ENCODE peak calls at places on chromosome 20, in nine cellular contexts. One of them, this sample, is unnamed.

GRCh38 chr20:22490287-22491187 is 93.8 kb downstream of the FOXA2 start:
- DNase-seq in gastrocnemius medialis: no peak
- DNase-seq in upper lobe of right lung: peak; percentile 84
- DNase-seq in H1: peak; percentile 58
- DNase-seq in foreskin fibroblast: no peak
- DNase-seq in endodermal cell: peak; percentile 89
- DNase-seq in B cell: no peak
- DNase-seq in colonic mucosa: peak; percentile 92
- DNase-seq in lower lobe of right lung: peak; percentile 80
- DNase-seq in this sample: no peak

GRCh38 chr20:40908311-40908710 is 120.3 kb upstream of the TOP1 start:
- DNase-seq in gastrocnemius medialis: no peak
- DNase-seq in upper lobe of right lung: no peak
- DNase-seq in H1: no peak
- DNase-seq in foreskin fibroblast: no peak
- DNase-seq in endodermal cell: peak; percentile 11
- DNase-seq in B cell: no peak
- DNase-seq in colonic mucosa: no peak
- DNase-seq in lower lobe of right lung: no peak
- DNase-seq in this sample: no peak

GRCh38 chr20:47432251-47433210 is 69.2 kb upstream of the NCOA3 start:
- DNase-seq in gastrocnemius medialis: no peak
- DNase-seq in upper lobe of right lung: peak; percentile 79
- DNase-seq in H1: no peak
- DNase-seq in foreskin fibroblast: peak; percentile 35
- DNase-seq in endodermal cell: no peak
- DNase-seq in B cell: no peak
- DNase-seq in colonic mucosa: no peak
- DNase-seq in lower lobe of right lung: peak; percentile 69
- DNase-seq in this sample: no peak

GRCh38 chr20:57335392-57335791 is 5.8 kb downstream of the SPO11 start:
- DNase-seq in gastrocnemius medialis: no peak
- DNase-seq in upper lobe of right lung: no peak
- DNase-seq in H1: no peak
- DNase-seq in foreskin fibroblast: no peak
- DNase-seq in endodermal cell: no peak
- DNase-seq in B cell: no peak
- DNase-seq in colonic mucosa: no peak
- DNase-seq in lower lobe of right lung: no peak
- DNase-seq in this sample: no peak

GRCh38 chr20:8473459-8473858 is 341.4 kb downstream of the PLCB1 start:
- DNase-seq in gastrocnemius medialis: no peak
- DNase-seq in upper lobe of right lung: no peak
- DNase-seq in H1: no peak
- DNase-seq in foreskin fibroblast: peak; percentile 27
- DNase-seq in endodermal cell: no peak
- DNase-seq in B cell: no peak
- DNase-seq in colonic mucosa: no peak
- DNase-seq in lower lobe of right lung: no peak
- DNase-seq in this sample: no peak

GRCh38 chr20:50996901-50997830 is 25.7 kb downstream of the KCNG1 start:
- DNase-seq in gastrocnemius medialis: no peak
- DNase-seq in upper lobe of right lung: no peak
- DNase-seq in H1: no peak
- DNase-seq in foreskin fibroblast: peak; percentile 48
- DNase-seq in endodermal cell: no peak
- DNase-seq in B cell: no peak
- DNase-seq in colonic mucosa: no peak
- DNase-seq in lower lobe of right lung: no peak
- DNase-seq in this sample: no peak

GRCh38 chr20:61763740-61764400 is 301.8 kb downstream of the TAF4 start:
- DNase-seq in gastrocnemius medialis: no peak
- DNase-seq in upper lobe of right lung: no peak
- DNase-seq in H1: no peak
- DNase-seq in foreskin fibroblast: no peak
- DNase-seq in endodermal cell: peak; percentile 28
- DNase-seq in B cell: no peak
- DNase-seq in colonic mucosa: no peak
- DNase-seq in lower lobe of right lung: no peak
- DNase-seq in this sample: no peak

GRCh38 chr20:36941403-36941835 is 10.1 kb downstream of the SAMHD1 start:
- DNase-seq in gastrocnemius medialis: no peak
- DNase-seq in upper lobe of right lung: no peak
- DNase-seq in H1: no peak
- DNase-seq in foreskin fibroblast: peak; percentile 50
- DNase-seq in endodermal cell: no peak
- DNase-seq in B cell: no peak
- DNase-seq in colonic mucosa: no peak
- DNase-seq in lower lobe of right lung: no peak
- DNase-seq in this sample: no peak

GRCh38 chr20:50844430-50845100 is 49.7 kb downstream of the BCAS4 start:
- DNase-seq in gastrocnemius medialis: no peak
- DNase-seq in upper lobe of right lung: no peak
- DNase-seq in H1: no peak
- DNase-seq in foreskin fibroblast: peak; percentile 73
- DNase-seq in endodermal cell: no peak
- DNase-seq in B cell: no peak
- DNase-seq in colonic mucosa: no peak
- DNase-seq in lower lobe of right lung: no peak
- DNase-seq in this sample: no peak

GRCh38 chr20:45892049-45892816 is 1.1 kb downstream of the CTSA start:
- DNase-seq in gastrocnemius medialis: no peak
- DNase-seq in upper lobe of right lung: no peak
- DNase-seq in H1: no peak
- DNase-seq in foreskin fibroblast: peak; percentile 72
- DNase-seq in endodermal cell: peak; percentile 63
- DNase-seq in B cell: no peak
- DNase-seq in colonic mucosa: peak; percentile 57
- DNase-seq in lower lobe of right lung: no peak
- DNase-seq in this sample: no peak

GRCh38 chr20:44832724-44833123 is 22.4 kb upstream of the RIMS4 start:
- DNase-seq in gastrocnemius medialis: no peak
- DNase-seq in upper lobe of right lung: no peak
- DNase-seq in H1: no peak
- DNase-seq in foreskin fibroblast: peak; percentile 28
- DNase-seq in endodermal cell: peak; percentile 56
- DNase-seq in B cell: no peak
- DNase-seq in colonic mucosa: no peak
- DNase-seq in lower lobe of right lung: no peak
- DNase-seq in this sample: no peak

GRCh38 chr20:51159303-51159702 is 136.4 kb upstream of the KCNG1 start:
- DNase-seq in gastrocnemius medialis: no peak
- DNase-seq in upper lobe of right lung: no peak
- DNase-seq in H1: peak; percentile 33
- DNase-seq in foreskin fibroblast: no peak
- DNase-seq in endodermal cell: no peak
- DNase-seq in B cell: no peak
- DNase-seq in colonic mucosa: no peak
- DNase-seq in lower lobe of right lung: no peak
- DNase-seq in this sample: no peak

DNA sequence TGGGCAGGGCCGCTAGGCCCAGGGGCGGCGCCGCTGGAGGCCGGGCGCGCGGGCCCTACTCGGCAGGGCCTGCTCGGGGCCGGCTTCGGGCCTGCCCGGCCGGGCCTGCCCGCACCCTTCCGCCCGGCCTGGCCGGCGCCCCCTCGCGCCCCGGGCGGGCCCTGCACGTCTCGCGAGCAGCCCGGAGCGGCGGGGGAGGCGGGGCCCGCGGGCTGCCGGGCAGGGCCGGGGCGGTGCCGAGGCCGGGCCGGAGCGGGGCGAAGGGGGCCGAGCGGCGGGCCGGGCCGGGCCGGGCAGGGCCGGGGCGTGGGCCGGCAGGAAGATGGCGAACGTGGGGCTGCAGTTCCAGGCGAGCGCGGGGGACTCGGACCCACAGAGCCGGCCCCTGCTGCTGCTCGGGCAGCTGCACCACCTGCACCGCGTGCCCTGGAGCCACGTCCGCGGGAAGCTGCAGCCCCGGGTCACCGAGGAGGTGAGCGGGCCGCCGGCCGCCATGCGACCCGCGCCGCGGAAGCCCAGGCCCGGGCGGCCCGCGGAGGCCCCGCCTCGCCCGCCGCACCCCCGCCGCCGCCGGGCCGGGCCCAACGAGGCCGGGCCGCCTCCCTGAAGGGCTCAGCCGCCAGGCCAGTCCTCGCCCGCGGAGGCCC is at the start of gene NPEPL1:
- DNase-seq in gastrocnemius medialis: no peak
- DNase-seq in upper lobe of right lung: peak; percentile 90
- DNase-seq in H1: peak; percentile 70
- DNase-seq in foreskin fibroblast: peak; percentile 86
- DNase-seq in endodermal cell: peak; percentile 81
- DNase-seq in B cell: peak; percentile 99
- DNase-seq in colonic mucosa: peak; percentile 65
- DNase-seq in lower lobe of right lung: peak; percentile 85
- DNase-seq in this sample: peak; percentile 56
- TF ChIP-seq CTCF in gastrocnemius medialis: peak; percentile 61
- TF ChIP-seq CTCF in upper lobe of right lung: no peak
- TF ChIP-seq CTCF in H1: peak; percentile 34
- TF ChIP-seq CTCF in foreskin fibroblast: no peak
- TF ChIP-seq CTCF in endodermal cell: no peak
- TF ChIP-seq CTCF in B cell: no peak
- TF ChIP-seq CTCF in colonic mucosa: no peak
- TF ChIP-seq CTCF in lower lobe of right lung: no peak
- TF ChIP-seq CTCF in this sample: no peak

DNA sequence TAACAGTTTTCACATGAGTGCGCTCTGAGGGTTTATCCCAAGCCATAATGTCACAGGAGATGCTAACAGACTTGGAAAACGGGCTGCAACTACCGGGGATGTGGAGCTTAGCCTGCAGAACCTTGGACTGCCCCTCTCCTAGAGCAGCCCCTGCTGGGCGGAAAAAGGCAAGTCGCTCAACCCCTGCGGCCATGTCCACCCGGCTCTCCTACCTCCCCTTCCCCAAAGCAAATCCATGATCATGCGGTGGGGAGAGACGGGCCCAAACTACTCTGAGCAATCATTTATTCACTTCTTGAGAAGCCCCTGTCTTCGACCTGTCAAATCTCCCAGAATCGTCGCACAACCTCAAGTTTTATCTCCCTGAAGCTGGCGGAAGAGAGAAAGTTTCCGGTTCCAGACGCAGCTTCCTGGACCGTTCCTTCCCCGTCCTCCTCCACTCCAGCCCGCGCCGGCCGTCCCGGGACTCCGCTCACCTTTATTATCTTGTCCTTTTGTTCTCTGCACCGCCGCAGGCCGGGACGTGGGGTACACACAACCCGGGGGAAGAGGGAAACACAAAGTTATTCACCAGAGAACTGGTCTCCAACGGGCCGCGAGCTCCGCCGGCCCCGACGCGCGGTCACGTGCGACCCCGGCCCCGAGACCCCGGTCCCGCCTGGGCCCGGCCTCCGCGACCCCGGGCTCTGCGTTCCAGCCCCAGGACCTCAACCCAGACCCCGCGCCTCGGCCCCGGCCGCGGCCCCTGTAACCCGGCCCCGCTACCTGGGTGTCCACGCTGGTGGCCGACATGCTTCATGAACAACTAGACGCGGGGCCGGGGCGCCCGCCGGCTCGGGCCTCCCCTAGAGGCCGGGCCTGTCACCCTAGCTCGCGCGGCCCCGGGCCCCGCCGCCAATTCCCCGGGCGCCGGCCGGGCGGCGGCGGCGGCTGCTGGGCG is 560 bp downstream of the YTHDF1 start:
- DNase-seq in gastrocnemius medialis: no peak
- DNase-seq in upper lobe of right lung: no peak
- DNase-seq in H1: no peak
- DNase-seq in foreskin fibroblast: peak; percentile 74
- DNase-seq in endodermal cell: peak; percentile 85
- DNase-seq in B cell: no peak
- DNase-seq in colonic mucosa: peak; percentile 45
- DNase-seq in lower lobe of right lung: no peak
- DNase-seq in this sample: no peak
- TF ChIP-seq CTCF in gastrocnemius medialis: no peak
- TF ChIP-seq CTCF in upper lobe of right lung: peak; percentile 34
- TF ChIP-seq CTCF in H1: peak; percentile 52
- TF ChIP-seq CTCF in foreskin fibroblast: peak; percentile 69
- TF ChIP-seq CTCF in endodermal cell: peak; percentile 67
- TF ChIP-seq CTCF in B cell: no peak
- TF ChIP-seq CTCF in colonic mucosa: no peak
- TF ChIP-seq CTCF in lower lobe of right lung: no peak
- TF ChIP-seq CTCF in this sample: no peak

DNA sequence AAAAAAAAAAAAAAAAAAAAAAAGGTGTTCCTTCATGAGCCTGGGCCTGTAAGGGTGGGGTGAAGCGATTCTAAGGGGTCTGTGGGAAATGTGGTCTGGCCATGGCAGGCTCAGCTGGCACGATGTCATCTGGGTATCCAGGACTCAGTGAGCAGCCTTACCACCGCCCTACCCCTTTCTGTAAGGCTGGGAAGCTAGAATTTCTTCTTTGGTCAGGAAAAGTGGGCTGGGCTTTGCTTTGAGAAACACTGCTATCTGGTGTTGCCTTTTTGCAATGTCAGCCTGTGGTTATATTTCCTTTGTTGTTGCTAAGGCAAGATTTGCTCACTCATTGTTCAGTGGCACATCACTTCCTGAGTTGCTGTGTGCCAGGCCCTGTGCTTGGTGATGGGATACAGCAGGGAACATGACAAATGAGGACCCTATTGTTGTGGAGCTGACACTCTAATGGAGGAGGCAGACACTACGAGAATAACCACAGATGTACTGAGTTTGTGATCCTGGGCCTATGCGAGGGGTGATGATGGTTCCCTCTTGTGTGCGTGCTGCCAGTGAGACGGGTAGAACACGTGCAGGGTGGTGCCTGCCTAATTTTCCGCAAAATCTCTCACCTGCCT is 45.9 kb upstream of the ZNFX1 start:
- DNase-seq in gastrocnemius medialis: no peak
- DNase-seq in upper lobe of right lung: no peak
- DNase-seq in H1: no peak
- DNase-seq in foreskin fibroblast: peak; percentile 72
- DNase-seq in endodermal cell: peak; percentile 75
- DNase-seq in B cell: no peak
- DNase-seq in colonic mucosa: no peak
- DNase-seq in lower lobe of right lung: no peak
- DNase-seq in this sample: peak; percentile 66
- TF ChIP-seq CTCF in gastrocnemius medialis: no peak
- TF ChIP-seq CTCF in upper lobe of right lung: peak; percentile 28
- TF ChIP-seq CTCF in H1: peak; percentile 35
- TF ChIP-seq CTCF in foreskin fibroblast: peak; percentile 39
- TF ChIP-seq CTCF in endodermal cell: peak; percentile 15
- TF ChIP-seq CTCF in B cell: no peak
- TF ChIP-seq CTCF in colonic mucosa: no peak
- TF ChIP-seq CTCF in lower lobe of right lung: peak; percentile 25
- TF ChIP-seq CTCF in this sample: peak; percentile 25

GRCh38 chr20:43188234-43188653 is 1.5 kb downstream of the PTPRT start:
- DNase-seq in gastrocnemius medialis: no peak
- DNase-seq in upper lobe of right lung: no peak
- DNase-seq in H1: peak; percentile 49
- DNase-seq in foreskin fibroblast: peak; percentile 2
- DNase-seq in endodermal cell: peak; percentile 60
- DNase-seq in B cell: no peak
- DNase-seq in colonic mucosa: no peak
- DNase-seq in lower lobe of right lung: no peak
- DNase-seq in this sample: no peak
- TF ChIP-seq CTCF in gastrocnemius medialis: no peak
- TF ChIP-seq CTCF in upper lobe of right lung: no peak
- TF ChIP-seq CTCF in H1: no peak
- TF ChIP-seq CTCF in foreskin fibroblast: no peak
- TF ChIP-seq CTCF in endodermal cell: no peak
- TF ChIP-seq CTCF in B cell: no peak
- TF ChIP-seq CTCF in colonic mucosa: no peak
- TF ChIP-seq CTCF in lower lobe of right lung: no peak
- TF ChIP-seq CTCF in this sample: no peak